ENCODE peak calls at places on chromosomes 3 and 15, in four cellular contexts. One of them, this sample, is unnamed.

GRCh38 chr3:179713643-179714090 is 60.8 kb downstream of the USP13 start:
- DNase-seq in aorta: no peak
- DNase-seq in NCI-H2029 treated with DMSO at 0.1 percent for 48 hours: no peak
- DNase-seq in hypothalamus: no peak
- DNase-seq in this sample: no peak

GRCh38 chr15:81023483-81024264 is 23.0 kb downstream of the TLNRD1 start:
- DNase-seq in aorta: peak
- DNase-seq in hypothalamus: peak
- DNase-seq in NCI-H2029 treated with DMSO at 0.1 percent for 48 hours: no peak
- DNase-seq in this sample: no peak

GRCh38 chr3:9033867-9034266 is 70.6 kb upstream of the RAD18 start:
- DNase-seq in aorta: no peak
- DNase-seq in hypothalamus: no peak
- DNase-seq in NCI-H2029 treated with DMSO at 0.1 percent for 48 hours: no peak
- DNase-seq in this sample: no peak

GRCh38 chr3:157956850-157957249 is 149.4 kb downstream of the SHOX2 start:
- DNase-seq in hypothalamus: no peak
- DNase-seq in aorta: no peak
- DNase-seq in NCI-H2029 treated with DMSO at 0.1 percent for 48 hours: no peak
- DNase-seq in this sample: no peak

GRCh38 chr3:52625041-52625440 is 60.7 kb downstream of the PBRM1 start:
- DNase-seq in hypothalamus: no peak
- DNase-seq in aorta: no peak
- DNase-seq in NCI-H2029 treated with DMSO at 0.1 percent for 48 hours: no peak
- DNase-seq in this sample: no peak

GRCh38 chr3:56596441-56596840 is 39.5 kb downstream of the CCDC66 start:
- DNase-seq in aorta: no peak
- DNase-seq in hypothalamus: no peak
- DNase-seq in NCI-H2029 treated with DMSO at 0.1 percent for 48 hours: no peak
- DNase-seq in this sample: no peak

GRCh38 chr3:11495948-11496557 is 147.7 kb downstream of the VGLL4 start:
- DNase-seq in hypothalamus: no peak
- DNase-seq in NCI-H2029 treated with DMSO at 0.1 percent for 48 hours: no peak
- DNase-seq in aorta: no peak
- DNase-seq in this sample: no peak

GRCh38 chr3:59759298-59760169 is 709.7 kb upstream of the CFAP20DC start:
- DNase-seq in NCI-H2029 treated with DMSO at 0.1 percent for 48 hours: no peak
- DNase-seq in aorta: no peak
- DNase-seq in hypothalamus: no peak
- DNase-seq in this sample: no peak

GRCh38 chr3:47419083-47420043 is 38.5 kb downstream of the PTPN23 start:
- DNase-seq in aorta: no peak
- DNase-seq in NCI-H2029 treated with DMSO at 0.1 percent for 48 hours: no peak
- DNase-seq in hypothalamus: no peak
- DNase-seq in this sample: no peak

GRCh38 chr15:62119224-62119925 is 45.7 kb downstream of the C2CD4B start:
- DNase-seq in aorta: no peak
- DNase-seq in NCI-H2029 treated with DMSO at 0.1 percent for 48 hours: no peak
- DNase-seq in hypothalamus: no peak
- DNase-seq in this sample: peak

GRCh38 chr3:13021141-13021933 is 51.9 kb downstream of the IQSEC1 start:
- DNase-seq in NCI-H2029 treated with DMSO at 0.1 percent for 48 hours: peak
- DNase-seq in aorta: peak
- DNase-seq in hypothalamus: no peak
- DNase-seq in this sample: no peak

GRCh38 chr3:15108082-15108545 is 9.2 kb upstream of the RBSN start:
- DNase-seq in NCI-H2029 treated with DMSO at 0.1 percent for 48 hours: peak
- DNase-seq in aorta: peak
- DNase-seq in hypothalamus: peak
- DNase-seq in this sample: peak

GRCh38 chr15:93029613-93030429 is 59.2 kb downstream of the RGMA start:
- DNase-seq in aorta: no peak
- DNase-seq in hypothalamus: no peak
- DNase-seq in NCI-H2029 treated with DMSO at 0.1 percent for 48 hours: no peak
- DNase-seq in this sample: peak

GRCh38 chr3:124620600-124621063 is 109.6 kb upstream of the UMPS start:
- DNase-seq in NCI-H2029 treated with DMSO at 0.1 percent for 48 hours: no peak
- DNase-seq in aorta: no peak
- DNase-seq in hypothalamus: no peak
- DNase-seq in this sample: peak

GRCh38 chr3:46406440-46406785 is 453 bp downstream of the CCR5AS start:
- DNase-seq in hypothalamus: no peak
- DNase-seq in aorta: no peak
- DNase-seq in NCI-H2029 treated with DMSO at 0.1 percent for 48 hours: no peak
- DNase-seq in this sample: no peak

GRCh38 chr3:122102191-122102935 is 47.2 kb downstream of the CD86 start:
- DNase-seq in hypothalamus: no peak
- DNase-seq in NCI-H2029 treated with DMSO at 0.1 percent for 48 hours: no peak
- DNase-seq in aorta: no peak
- DNase-seq in this sample: no peak

GRCh38 chr3:55270976-55271375 is 216.1 kb downstream of the WNT5A start:
- DNase-seq in aorta: no peak
- DNase-seq in NCI-H2029 treated with DMSO at 0.1 percent for 48 hours: no peak
- DNase-seq in hypothalamus: no peak
- DNase-seq in this sample: no peak

GRCh38 chr15:31473384-31474058 is 146.9 kb downstream of the KLF13 start:
- DNase-seq in NCI-H2029 treated with DMSO at 0.1 percent for 48 hours: no peak
- DNase-seq in aorta: no peak
- DNase-seq in hypothalamus: no peak
- DNase-seq in this sample: no peak

GRCh38 chr3:8536106-8537052 is 34.8 kb downstream of the LMCD1 start:
- DNase-seq in hypothalamus: no peak
- DNase-seq in aorta: no peak
- DNase-seq in NCI-H2029 treated with DMSO at 0.1 percent for 48 hours: no peak
- DNase-seq in this sample: no peak